ENCODE peak calls at places on chromosomes 6 and 20, in five cellular contexts. T is NCI-H2081; M is stimulated activated CD4-positive, alpha-beta T cell treated with anti-CD3 and anti-CD28 coated beads, Interleukin-4, amount 100 ng/mL, for 48 hours; O is stimulated activated CD8-positive, alpha-beta memory T cell treated with anti-CD3 and anti-CD28 coated beads, Interleukin-12 subunit alpha, Interleukin-12 subunit beta, amount 100 ng/mL, for 4 hours; S is OCI-M1. F is an unnamed sample.

GRCh38 chr6:11632231-11632630 is 94.7 kb downstream of the TMEM170B start:
- DNase-seq in S (no peak), M (no peak), T (no peak), O (no peak), F (no peak)

GRCh38 chr6:35048631-35049083 is 92.5 kb downstream of the TCP11 start:
- DNase-seq in M (no peak), T (no peak), S (no peak), O (no peak), F (peak)

GRCh38 chr6:3383525-3383924 is 73.3 kb downstream of the SLC22A23 start:
- DNase-seq in S (peak), O (no peak), T (no peak), M (no peak), F (no peak)

GRCh38 chr6:140101367-140101766 is 726.9 kb upstream of the CITED2 start:
- DNase-seq in T (no peak), O (no peak), S (no peak), M (no peak), F (no peak)

GRCh38 chr6:158819977-158820632 is 937 bp upstream of the EZR start:
- DNase-seq in T (no peak), S (peak), M (no peak), O (no peak), F (no peak)

GRCh38 chr20:21053002-21053762 is 53.0 kb downstream of the LINC00237 start:
- DNase-seq in M (no peak), S (peak), T (no peak), O (no peak), F (peak)

GRCh38 chr6:41224800-41225199 is 3.3 kb upstream of the TREML4 start:
- DNase-seq in T (no peak), M (no peak), S (no peak), O (no peak), F (no peak)

GRCh38 chr20:59810376-59811187 is 122.9 kb downstream of the SYCP2 start:
- DNase-seq in S (no peak), O (no peak), T (no peak), M (no peak), F (peak)

GRCh38 chr6:79946242-79946641 is 1.1 kb downstream of the ELOVL4 start:
- DNase-seq in T (peak), S (peak), M (no peak), O (no peak), F (peak)

GRCh38 chr6:44062771-44063560 is 64.3 kb downstream of the MRPL14 start:
- DNase-seq in S (no peak), T (no peak), M (peak), O (no peak), F (peak)

GRCh38 chr20:50491168-50491567 is 19.0 kb upstream of the PTPN1 start:
- DNase-seq in T (no peak), O (no peak), M (no peak), S (no peak), F (no peak)

GRCh38 chr20:42435230-42435629 is 754.5 kb downstream of the PTPRT start:
- DNase-seq in M (no peak), O (no peak), S (no peak), T (no peak), F (no peak)

GRCh38 chr20:38141889-38142494 is 23.1 kb downstream of the TGM2 start:
- DNase-seq in M (no peak), T (no peak), O (no peak), S (no peak), F (no peak)

GRCh38 chr20:25288291-25289181 is 40.7 kb downstream of the PYGB start:
- DNase-seq in T (no peak), O (no peak), M (peak), S (no peak), F (no peak)

GRCh38 chr20:44698351-44698750 is 16.8 kb upstream of the CCN5 start:
- DNase-seq in S (no peak), O (no peak), M (no peak), T (no peak), F (peak)

GRCh38 chr6:26491604-26492003 is 8.5 kb upstream of the BTN1A1 start:
- DNase-seq in T (no peak), S (no peak), M (no peak), O (no peak), F (no peak)

GRCh38 chr6:79797912-79798311 is 149.4 kb downstream of the ELOVL4 start:
- DNase-seq in O (no peak), M (no peak), T (peak), S (no peak), F (no peak)

GRCh38 chr6:42394881-42395620 is 56.7 kb downstream of the TRERF1 start:
- DNase-seq in S (no peak), T (no peak), M (no peak), O (no peak), F (no peak)

GRCh38 chr6:154925130-154925529 is 70.0 kb upstream of the TIAM2 start:
- DNase-seq in O (no peak), M (no peak), S (no peak), T (no peak), F (no peak)

GRCh38 chr6:148998704-148999103 is 251.9 kb downstream of the UST start:
- DNase-seq in T (no peak), O (no peak), M (no peak), S (no peak), F (no peak)

GRCh38 chr6:12149944-12150510 is 137.9 kb downstream of the HIVEP1 start:
- DNase-seq in M (no peak), T (no peak), O (no peak), S (no peak), F (no peak)

GRCh38 chr6:42255050-42255449 is 37.4 kb upstream of the MRPS10 start:
- DNase-seq in M (no peak), S (no peak), T (no peak), O (no peak), F (no peak)

GRCh38 chr6:139323511-139324445 is 32.0 kb upstream of the TXLNB start:
- DNase-seq in T (no peak), M (peak), O (peak), S (peak), F (peak)

GRCh38 chr6:135870722-135871121 is 19.2 kb downstream of the PDE7B start:
- DNase-seq in T (no peak), S (no peak), M (no peak), O (no peak), F (no peak)

GRCh38 chr6:110017306-110017705 is 39.2 kb downstream of the GPR6 start:
- DNase-seq in O (no peak), S (no peak), T (no peak), M (no peak), F (no peak)